ENCODE peak calls at places on chromosomes 11 and 22, in eight cellular contexts. Y is sigmoid colon, J is HL-60, H is SK-N-SH, M is HCT116, B is stomach, E is H1, D is upper lobe of left lung. U is an unnamed sample.

GRCh38 chr11:61343792-61344745 is 11.0 kb downstream of the TKFC start:
- DNase-seq in Y (no peak), B (no peak), D (no peak), E (no peak), M (no peak), J (no peak), H (no peak), U (no peak)

GRCh38 chr22:19242699-19243098 is 48.8 kb downstream of the CLTCL1 start:
- DNase-seq in H (no peak), E (no peak), J (peak; percentile 79), D (no peak), B (no peak), Y (no peak), M (no peak), U (no peak)

GRCh38 chr11:67356867-67357561 is 3.7 kb upstream of the POLD4 start:
- DNase-seq in H (peak; percentile 84), M (no peak), E (peak; percentile 84), Y (peak; percentile 84), B (peak; percentile 79), D (peak; percentile 83), J (peak; percentile 84), U (peak; percentile 60)

GRCh38 chr22:19356708-19357269 is 65.3 kb upstream of the CLTCL1 start:
- DNase-seq in Y (no peak), M (no peak), B (no peak), D (no peak), E (no peak), J (no peak), H (no peak), U (no peak)

GRCh38 chr11:86150826-86151187 is 81.9 kb upstream of the PICALM start:
- DNase-seq in J (no peak), Y (no peak), D (no peak), E (no peak), M (no peak), B (no peak), H (no peak), U (no peak)

GRCh38 chr11:100328626-100329340 is 358.3 kb upstream of the ARHGAP42 start:
- DNase-seq in M (no peak), Y (no peak), B (no peak), J (no peak), D (no peak), E (no peak), H (no peak), U (no peak)

GRCh38 chr22:23147632-23148387 is 2.5 kb downstream of the RAB36 start:
- DNase-seq in E (no peak), M (no peak), D (peak; percentile 51), Y (no peak), B (no peak), H (no peak), J (no peak), U (peak; percentile 88)

GRCh38 chr11:43988040-43988793 is 45.8 kb downstream of the C11orf96 start:
- DNase-seq in M (no peak), D (no peak), E (no peak), J (no peak), B (no peak), H (no peak), Y (no peak), U (no peak)

GRCh38 chr11:95788921-95789505 is 569 bp downstream of the FAM76B start:
- DNase-seq in J (no peak), E (no peak), Y (no peak), H (peak; percentile 49), M (no peak), D (peak; percentile 26), B (no peak), U (peak; percentile 6)

GRCh38 chr11:124745835-124746620 is 6.0 kb downstream of the VSIG2 start:
- DNase-seq in J (no peak), B (no peak), M (no peak), D (no peak), Y (no peak), H (no peak), E (peak; percentile 76), U (no peak)

GRCh38 chr11:118194835-118195627 is 18.6 kb upstream of the SCN2B start:
- DNase-seq in E (no peak), D (peak; percentile 88), J (no peak), M (no peak), H (no peak), Y (peak; percentile 95), B (peak; percentile 94), U (peak; percentile 81)

GRCh38 chr11:69249086-69249640 is 44.8 kb upstream of the MYEOV start:
- DNase-seq in J (no peak), H (no peak), E (no peak), M (no peak), Y (peak; percentile 22), B (no peak), D (no peak), U (no peak)

GRCh38 chr11:36702330-36703054 is 104.5 kb upstream of the RAG2 start:
- DNase-seq in Y (no peak), H (peak; percentile 73), E (no peak), J (peak; percentile 8), D (no peak), M (peak; percentile 66), B (no peak), U (peak; percentile 35)

GRCh38 chr11:78930810-78931209 is 356.1 kb upstream of the NARS2 start:
- DNase-seq in M (no peak), Y (peak; percentile 70), H (no peak), J (no peak), E (no peak), D (no peak), B (no peak), U (no peak)

GRCh38 chr11:78926633-78927347 is 352.1 kb upstream of the NARS2 start:
- DNase-seq in J (no peak), Y (no peak), M (no peak), H (peak; percentile 60), B (no peak), D (no peak), E (no peak), U (no peak)

GRCh38 chr11:78929906-78930220 is 355.2 kb upstream of the NARS2 start:
- DNase-seq in H (no peak), E (no peak), B (no peak), D (no peak), Y (no peak), M (no peak), J (no peak), U (no peak)

GRCh38 chr11:78927511-78927910 is 352.8 kb upstream of the NARS2 start:
- DNase-seq in H (no peak), B (no peak), Y (no peak), D (no peak), J (no peak), E (no peak), M (no peak), U (no peak)

GRCh38 chr11:78929092-78929905 is 354.6 kb upstream of the NARS2 start:
- DNase-seq in M (no peak), D (no peak), B (no peak), E (peak; percentile 54), H (no peak), Y (no peak), J (no peak), U (no peak)
- TF ChIP-seq POLR2AphosphoS5 in M (no peak), D (no peak), B (no peak), E (peak; percentile 42), H (no peak), Y (no peak), J (no peak), U (no peak)

GRCh38 chr11:46360878-46361277 is 13.6 kb downstream of the DGKZ start:
- DNase-seq in Y (no peak), E (no peak), J (no peak), M (no peak), B (no peak), H (no peak), D (peak; percentile 42), U (no peak)
- H3K27ac ChIP-seq in Y (peak overlapping the region; percentile 81), E (no peak overlapping the region), J (peak overlapping the region; percentile 97), M (no peak overlapping the region), B (peak overlapping the region; percentile 77), H (peak overlapping the region; percentile 91), D (peak overlapping the region; percentile 67), U (peak overlapping the region; percentile 77)

GRCh38 chr22:46366801-46367706 is 31.5 kb downstream of the TRMU start:
- DNase-seq in D (no peak), M (no peak), E (peak; percentile 63), H (no peak), Y (no peak), B (no peak), J (no peak), U (no peak)
- TF ChIP-seq CTCF in D (no peak), M (no peak), E (no peak), H (no peak), Y (no peak), B (no peak), J (no peak), U (no peak)

DNA sequence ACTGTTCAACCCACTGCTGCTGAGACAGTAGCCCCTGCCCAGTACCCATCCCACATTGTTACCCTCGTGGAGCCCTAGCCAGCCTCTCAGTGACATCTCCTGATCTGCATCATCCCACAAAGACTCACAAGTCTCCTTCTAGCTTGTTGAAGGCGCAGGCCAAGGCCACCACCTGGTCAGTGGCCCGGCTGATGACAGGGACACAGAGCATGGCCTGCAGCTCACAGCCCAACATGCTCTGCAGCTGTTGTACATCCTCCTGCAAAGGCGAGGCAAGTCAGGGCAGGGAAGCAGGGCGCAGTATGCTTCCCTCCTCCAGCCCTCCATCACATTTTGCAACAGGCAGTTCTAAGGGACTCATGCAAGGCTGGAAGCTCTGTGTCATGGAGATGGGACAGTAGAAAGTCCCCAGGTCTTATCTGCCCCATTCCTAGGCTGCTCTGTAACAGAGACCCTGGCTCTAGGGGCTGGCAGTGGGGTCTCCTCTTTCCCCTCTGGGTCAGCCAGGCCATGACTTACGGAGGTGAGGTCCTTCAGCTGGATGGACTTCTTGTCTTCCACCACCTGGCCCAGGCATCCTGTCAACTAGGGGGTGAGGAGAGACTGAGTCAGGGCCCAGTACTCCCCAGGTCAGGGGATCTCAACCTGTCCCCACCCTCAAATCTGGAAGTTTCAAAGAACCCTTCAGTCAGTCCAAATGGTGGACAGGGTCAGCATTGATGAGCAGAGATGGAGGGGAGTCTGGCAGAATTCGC is 85.4 kb downstream of the PDE2A start:
- DNase-seq in J (no peak), M (no peak), H (no peak), Y (peak; percentile 26), D (no peak), B (no peak), E (no peak), U (no peak)
- TF ChIP-seq POLR2AphosphoS5 in J (no peak), M (no peak), H (no peak), Y (no peak), D (no peak), B (no peak), E (no peak), U (no peak)

GRCh38 chr11:21268036-21268435 is 598.6 kb downstream of the NELL1 start:
- DNase-seq in Y (no peak), E (no peak), J (no peak), D (no peak), H (no peak), B (no peak), M (no peak), U (no peak)
- H3K27ac ChIP-seq in Y (no peak overlapping the region), E (no peak overlapping the region), J (no peak overlapping the region), D (no peak overlapping the region), H (no peak overlapping the region), B (no peak overlapping the region), M (no peak overlapping the region), U (no peak overlapping the region)